ENCODE peak calls at places on chromosomes 1 and 21, in five cellular contexts. Y, F, J, R and H are unnamed samples.

GRCh38 chr1:21333824-21334213 is 43.6 kb upstream of the ECE1 start:
- DNase-seq in R (no peak), J (no peak), Y (no peak), F (no peak), H (no peak)

GRCh38 chr1:215710340-215710971 is 143.4 kb downstream of the KCTD3 start:
- DNase-seq in F (no peak), R (no peak), Y (peak), J (no peak), H (no peak)

GRCh38 chr1:155263067-155263466 is 907 bp upstream of the SCAMP3 start:
- DNase-seq in J (no peak), F (no peak), Y (no peak), R (no peak), H (no peak)

GRCh38 chr21:45253180-45253579 is 34.5 kb downstream of the POFUT2 start:
- DNase-seq in F (no peak), J (no peak), Y (peak), R (no peak), H (no peak)

GRCh38 chr1:228095938-228096337 is 7.2 kb downstream of the C1orf35 start:
- DNase-seq in F (no peak), J (no peak), R (no peak), Y (no peak), H (no peak)

GRCh38 chr21:44013380-44014088 is 1.4 kb downstream of the TRAPPC10 start:
- DNase-seq in Y (no peak), R (no peak), F (no peak), J (no peak), H (no peak)

GRCh38 chr1:53324728-53325297 is 3.1 kb downstream of the LRP8 start:
- DNase-seq in Y (no peak), F (no peak), J (no peak), R (no peak), H (no peak)

GRCh38 chr1:96524100-96524499 is 197.5 kb upstream of the PTBP2 start:
- DNase-seq in J (no peak), Y (no peak), R (no peak), F (no peak), H (no peak)

GRCh38 chr1:201149400-201149799 is 4.9 kb downstream of the TMEM9 start:
- DNase-seq in R (no peak), Y (peak), J (no peak), F (no peak), H (no peak)

GRCh38 chr1:169784102-169784501 is 10.6 kb downstream of the METTL18 start:
- DNase-seq in F (no peak), Y (no peak), R (no peak), J (no peak), H (no peak)

GRCh38 chr1:156258859-156259258 is 11.0 kb upstream of the PAQR6 start:
- DNase-seq in R (no peak), Y (no peak), F (no peak), J (no peak), H (no peak)

GRCh38 chr1:21579788-21580187 is 70.6 kb downstream of the ALPL start:
- DNase-seq in R (no peak), Y (peak), F (no peak), J (no peak), H (no peak)

GRCh38 chr21:39647476-39647875 is 34.7 kb downstream of the B3GALT5 start:
- DNase-seq in F (no peak), Y (peak), J (no peak), R (no peak), H (no peak)

GRCh38 chr1:155472491-155472890 is 90.1 kb downstream of the ASH1L start:
- DNase-seq in F (no peak), J (no peak), Y (no peak), R (peak), H (no peak)

GRCh38 chr1:114428083-114428754 is 82.8 kb downstream of the TRIM33 start:
- DNase-seq in F (no peak), Y (no peak), R (peak), J (no peak), H (no peak)